ENCODE peak calls at places on chromosomes 2 and 18, in four cellular contexts. One of them, this sample, is unnamed.

GRCh38 chr2:100616841-100617390 is 54.1 kb downstream of the PDCL3 start:
- DNase-seq in PC-3: no peak
- DNase-seq in CD8-positive, alpha-beta T cell: no peak
- DNase-seq in esophagus muscularis mucosa: peak; percentile 75
- DNase-seq in this sample: no peak

GRCh38 chr2:177265386-177265690 is 811 bp upstream of the NFE2L2 start:
- DNase-seq in PC-3: peak; percentile 38
- DNase-seq in CD8-positive, alpha-beta T cell: no peak
- DNase-seq in esophagus muscularis mucosa: no peak
- DNase-seq in this sample: no peak

GRCh38 chr2:206515580-206515979 is 72.2 kb downstream of the ADAM23 start:
- DNase-seq in PC-3: no peak
- DNase-seq in CD8-positive, alpha-beta T cell: no peak
- DNase-seq in esophagus muscularis mucosa: no peak
- DNase-seq in this sample: no peak

GRCh38 chr2:207093234-207093633 is 72.5 kb downstream of the KLF7 start:
- DNase-seq in PC-3: no peak
- DNase-seq in CD8-positive, alpha-beta T cell: no peak
- DNase-seq in esophagus muscularis mucosa: no peak
- DNase-seq in this sample: no peak

GRCh38 chr2:156319811-156320490 is 12.6 kb downstream of the NR4A2 start:
- DNase-seq in PC-3: no peak
- DNase-seq in CD8-positive, alpha-beta T cell: no peak
- DNase-seq in esophagus muscularis mucosa: no peak
- DNase-seq in this sample: no peak

GRCh38 chr2:140144611-140145010 is 1364.4 kb upstream of the NXPH2 start:
- DNase-seq in PC-3: no peak
- DNase-seq in CD8-positive, alpha-beta T cell: no peak
- DNase-seq in esophagus muscularis mucosa: no peak
- DNase-seq in this sample: no peak

GRCh38 chr2:241762933-241763369 is 13.7 kb upstream of the GAL3ST2 start:
- DNase-seq in PC-3: peak; percentile 48
- DNase-seq in CD8-positive, alpha-beta T cell: peak; percentile 48
- DNase-seq in esophagus muscularis mucosa: no peak
- DNase-seq in this sample: no peak

GRCh38 chr18:60684843-60685513 is 312.4 kb upstream of the MC4R start:
- DNase-seq in PC-3: peak; percentile 42
- DNase-seq in CD8-positive, alpha-beta T cell: no peak
- DNase-seq in esophagus muscularis mucosa: no peak
- DNase-seq in this sample: no peak

GRCh38 chr2:165539985-165540384 is 70.5 kb downstream of the CSRNP3 start:
- DNase-seq in PC-3: no peak
- DNase-seq in CD8-positive, alpha-beta T cell: no peak
- DNase-seq in esophagus muscularis mucosa: no peak
- DNase-seq in this sample: no peak

GRCh38 chr18:31275722-31276463 is 42.1 kb upstream of the DSG1 start:
- DNase-seq in PC-3: peak; percentile 30
- DNase-seq in CD8-positive, alpha-beta T cell: no peak
- DNase-seq in esophagus muscularis mucosa: no peak
- DNase-seq in this sample: no peak

GRCh38 chr2:28137221-28137620 is 246.7 kb downstream of the BABAM2 start:
- DNase-seq in PC-3: peak; percentile 83
- DNase-seq in CD8-positive, alpha-beta T cell: no peak
- DNase-seq in esophagus muscularis mucosa: no peak
- DNase-seq in this sample: no peak

DNA sequence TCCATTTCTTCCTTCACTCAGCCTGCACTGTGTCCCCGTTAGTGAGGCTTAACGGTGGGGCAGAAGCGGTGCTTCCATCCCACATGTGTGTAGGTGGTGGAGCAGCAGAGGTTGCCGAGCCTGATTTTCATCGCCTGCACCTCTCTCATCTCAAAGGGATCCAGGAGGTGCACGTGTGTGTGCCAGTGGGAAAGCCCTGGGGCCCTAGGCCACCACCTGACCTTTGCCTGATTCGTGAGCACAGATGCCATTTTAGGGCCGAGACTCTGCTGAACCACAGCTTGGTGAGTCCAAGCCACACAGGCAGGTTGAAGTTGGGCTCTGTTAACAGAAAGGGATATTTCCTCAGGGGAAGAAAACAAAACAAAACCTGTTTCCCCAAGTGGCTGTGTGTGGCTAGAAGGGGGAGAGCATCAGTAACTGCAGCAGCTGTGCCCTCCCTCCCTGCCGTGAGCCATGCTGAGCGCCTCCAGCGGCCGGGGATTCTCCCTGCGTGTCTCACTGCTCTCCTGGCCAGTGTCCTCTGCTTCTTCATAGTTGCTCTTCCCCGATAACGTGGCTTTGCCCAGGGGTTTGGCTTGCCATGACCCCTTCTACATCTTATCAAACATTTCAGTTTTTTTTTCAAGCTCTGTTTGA is 81.5 kb downstream of the MAPRE2 start:
- DNase-seq in PC-3: no peak
- DNase-seq in CD8-positive, alpha-beta T cell: no peak
- DNase-seq in esophagus muscularis mucosa: no peak
- DNase-seq in this sample: no peak
- TF ChIP-seq CTCF in PC-3: no peak
- TF ChIP-seq CTCF in CD8-positive, alpha-beta T cell: peak; percentile 29
- TF ChIP-seq CTCF in esophagus muscularis mucosa: no peak
- TF ChIP-seq CTCF in this sample: no peak

DNA sequence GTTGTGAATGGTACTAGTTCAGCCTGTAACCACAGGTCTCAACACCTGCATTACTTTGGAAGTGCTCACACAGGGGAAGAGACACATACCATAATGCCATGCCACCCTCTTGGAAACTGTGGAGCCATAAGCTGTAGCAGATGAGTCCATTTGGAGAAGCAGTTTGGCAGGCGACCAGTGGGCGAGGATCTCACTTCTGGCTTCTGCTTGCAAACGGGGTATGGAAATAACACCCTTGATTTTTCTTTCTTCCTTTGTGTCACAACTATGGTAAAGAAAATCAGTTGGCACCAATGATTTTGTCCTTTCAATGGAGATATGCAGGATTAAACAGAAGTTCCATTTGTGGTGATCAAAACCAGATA is 28.6 kb downstream of the APOB start:
- DNase-seq in PC-3: no peak
- DNase-seq in CD8-positive, alpha-beta T cell: no peak
- DNase-seq in esophagus muscularis mucosa: no peak
- DNase-seq in this sample: no peak
- H3K27ac ChIP-seq in PC-3: no peak overlapping the region
- H3K27ac ChIP-seq in CD8-positive, alpha-beta T cell: no peak overlapping the region
- H3K27ac ChIP-seq in esophagus muscularis mucosa: no peak overlapping the region
- H3K27ac ChIP-seq in this sample: no peak overlapping the region

DNA sequence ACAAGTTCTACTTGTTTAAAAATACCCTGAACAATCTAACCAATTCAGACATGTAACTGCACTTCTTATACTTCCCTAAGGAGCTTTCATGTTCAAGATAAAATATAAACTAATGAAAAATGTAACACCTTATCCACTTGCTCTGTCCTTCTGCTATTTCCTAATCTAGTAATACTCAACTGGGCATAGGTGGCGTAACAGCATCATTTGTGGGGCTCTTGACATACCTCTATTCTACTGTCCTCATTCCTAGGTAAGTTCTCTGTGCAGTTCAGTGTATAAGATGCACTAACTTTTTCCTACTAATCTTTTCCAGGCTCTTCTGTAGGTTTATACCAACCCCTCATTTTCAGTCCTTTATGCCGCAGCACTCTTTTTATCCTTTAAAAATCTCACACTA is 36.7 kb downstream of the PRKD3 start:
- DNase-seq in PC-3: peak; percentile 27
- DNase-seq in CD8-positive, alpha-beta T cell: no peak
- DNase-seq in esophagus muscularis mucosa: no peak
- DNase-seq in this sample: no peak
- TF ChIP-seq CTCF in PC-3: peak; percentile 59
- TF ChIP-seq CTCF in CD8-positive, alpha-beta T cell: no peak
- TF ChIP-seq CTCF in esophagus muscularis mucosa: no peak
- TF ChIP-seq CTCF in this sample: no peak

DNA sequence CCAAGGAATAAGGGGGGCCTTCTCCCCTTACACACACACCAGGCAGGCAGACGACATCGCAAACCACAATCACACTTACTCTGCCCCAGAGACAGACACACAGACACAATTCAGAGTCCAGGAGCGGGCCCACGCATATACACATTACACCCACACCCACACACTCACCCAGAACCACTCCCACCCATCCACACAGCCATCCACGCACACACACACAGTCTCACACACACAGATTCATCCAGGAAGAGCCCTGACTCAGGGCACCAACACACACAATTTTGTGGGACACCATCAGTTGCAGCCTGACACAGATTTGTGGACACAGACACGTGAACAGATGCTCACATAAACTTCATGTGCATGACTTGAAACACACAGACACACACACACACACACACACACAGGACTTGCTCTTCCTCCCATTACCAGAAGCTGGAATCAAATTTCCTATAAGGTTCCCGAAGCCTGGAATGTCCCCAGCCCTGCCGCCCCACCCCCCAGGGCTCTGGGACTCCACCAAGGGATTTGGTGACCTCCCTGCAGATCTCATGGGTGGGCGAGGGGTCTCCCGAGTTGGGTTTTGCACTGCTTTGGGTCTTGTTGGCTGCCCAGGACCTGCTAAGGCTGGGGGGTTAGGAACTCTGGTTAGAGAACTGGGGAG is 23.5 kb downstream of the TNS1 start:
- DNase-seq in PC-3: no peak
- DNase-seq in CD8-positive, alpha-beta T cell: no peak
- DNase-seq in esophagus muscularis mucosa: no peak
- DNase-seq in this sample: no peak
- H3K27ac ChIP-seq in PC-3: no peak overlapping the region
- H3K27ac ChIP-seq in CD8-positive, alpha-beta T cell: no peak overlapping the region
- H3K27ac ChIP-seq in esophagus muscularis mucosa: peak overlapping the region; percentile 89
- H3K27ac ChIP-seq in this sample: peak overlapping the region; percentile 72

DNA sequence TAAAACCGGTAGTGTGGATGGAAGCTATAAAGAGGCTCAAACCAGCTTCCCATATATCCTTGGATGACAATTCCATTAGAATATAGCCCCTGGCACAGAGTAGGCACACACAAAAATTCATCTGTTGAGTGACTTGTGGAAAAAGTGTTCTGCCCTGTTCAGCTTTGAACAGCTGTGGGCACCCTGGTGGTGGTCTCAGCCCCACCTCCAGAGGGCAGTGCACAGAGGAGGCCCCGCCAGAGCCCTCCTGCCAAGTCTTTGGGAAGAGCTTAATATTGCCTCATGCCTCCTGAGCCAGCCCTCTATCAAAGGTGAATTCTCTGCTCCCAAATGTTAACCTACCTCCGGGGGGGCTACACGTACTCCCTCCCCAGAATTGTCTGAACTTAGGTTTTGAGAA is 30.4 kb downstream of the EPAS1 start:
- DNase-seq in PC-3: no peak
- DNase-seq in CD8-positive, alpha-beta T cell: no peak
- DNase-seq in esophagus muscularis mucosa: no peak
- DNase-seq in this sample: no peak
- TF ChIP-seq CTCF in PC-3: peak; percentile 32
- TF ChIP-seq CTCF in CD8-positive, alpha-beta T cell: no peak
- TF ChIP-seq CTCF in esophagus muscularis mucosa: no peak
- TF ChIP-seq CTCF in this sample: no peak

GRCh38 chr2:239775623-239776440 is 249.3 kb downstream of the NDUFA10 start:
- DNase-seq in PC-3: no peak
- DNase-seq in CD8-positive, alpha-beta T cell: no peak
- DNase-seq in esophagus muscularis mucosa: no peak
- DNase-seq in this sample: no peak

GRCh38 chr2:239773377-239774141 is 251.6 kb downstream of the NDUFA10 start:
- DNase-seq in PC-3: no peak
- DNase-seq in CD8-positive, alpha-beta T cell: no peak
- DNase-seq in esophagus muscularis mucosa: no peak
- DNase-seq in this sample: no peak

GRCh38 chr2:239774142-239774462 is 251.0 kb downstream of the NDUFA10 start:
- DNase-seq in PC-3: no peak
- DNase-seq in CD8-positive, alpha-beta T cell: no peak
- DNase-seq in esophagus muscularis mucosa: no peak
- DNase-seq in this sample: no peak

GRCh38 chr2:239776441-239777033 is 248.6 kb downstream of the NDUFA10 start:
- DNase-seq in PC-3: no peak
- DNase-seq in CD8-positive, alpha-beta T cell: no peak
- DNase-seq in esophagus muscularis mucosa: no peak
- DNase-seq in this sample: no peak

DNA sequence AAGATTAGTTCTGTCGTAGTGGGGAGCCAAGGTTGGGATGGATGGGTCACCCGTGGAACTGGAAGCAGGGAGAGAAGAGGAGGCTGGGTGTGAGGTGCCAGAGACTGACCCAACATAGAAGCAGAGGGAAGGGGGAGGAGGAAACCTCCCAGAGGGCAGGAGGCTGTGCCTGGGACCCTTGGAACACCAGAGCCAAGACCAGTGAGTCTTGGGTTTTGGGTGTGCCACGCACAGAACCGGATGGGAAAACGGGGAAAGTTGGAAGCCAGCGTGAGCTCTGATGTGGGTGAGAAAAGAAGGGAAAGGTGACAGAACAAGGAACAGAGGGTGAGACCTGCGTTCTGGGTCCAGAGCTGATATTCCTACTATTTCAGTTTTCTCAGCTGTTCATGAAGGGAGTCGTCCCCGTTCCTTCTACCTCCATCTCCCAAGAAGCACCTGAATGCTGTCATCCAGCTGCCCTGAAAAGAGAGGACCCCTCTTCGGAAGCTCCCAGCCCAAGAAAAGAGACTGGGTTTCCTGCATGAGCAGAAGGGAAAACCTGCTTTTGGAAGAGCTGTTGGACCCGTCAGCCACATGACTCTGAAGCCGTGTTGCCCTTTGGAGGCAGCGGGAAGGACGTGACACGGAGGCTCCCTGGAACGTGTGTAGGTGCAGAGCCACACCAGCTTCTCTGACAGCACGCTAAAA is 250.1 kb downstream of the NDUFA10 start:
- DNase-seq in PC-3: no peak
- DNase-seq in CD8-positive, alpha-beta T cell: no peak
- DNase-seq in esophagus muscularis mucosa: no peak
- DNase-seq in this sample: no peak
- H3K27ac ChIP-seq in PC-3: no peak overlapping the region
- H3K27ac ChIP-seq in CD8-positive, alpha-beta T cell: no peak overlapping the region
- H3K27ac ChIP-seq in esophagus muscularis mucosa: no peak overlapping the region
- H3K27ac ChIP-seq in this sample: no peak overlapping the region

DNA sequence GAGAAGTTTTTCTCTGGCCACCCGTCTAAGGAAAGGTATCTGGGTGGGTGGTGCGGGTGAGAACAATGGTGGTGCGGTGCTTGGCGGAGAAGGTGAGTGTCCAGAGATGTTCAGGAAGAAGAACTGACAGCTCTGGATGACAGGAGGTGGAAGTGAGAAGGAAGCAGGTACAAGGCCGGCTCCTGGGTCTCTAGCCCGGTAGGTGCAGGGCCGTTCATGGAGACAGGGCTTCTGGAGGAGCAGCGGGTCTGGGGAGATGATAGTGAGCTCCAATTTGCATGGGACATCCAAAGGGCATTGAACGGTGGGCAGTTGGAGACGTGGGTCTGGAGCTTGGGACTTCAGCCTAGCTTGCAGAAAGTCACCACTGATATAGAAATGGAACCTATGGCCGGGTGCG is 979 bp upstream of the FAHD2B start:
- DNase-seq in PC-3: no peak
- DNase-seq in CD8-positive, alpha-beta T cell: no peak
- DNase-seq in esophagus muscularis mucosa: no peak
- DNase-seq in this sample: no peak
- TF ChIP-seq CTCF in PC-3: no peak
- TF ChIP-seq CTCF in CD8-positive, alpha-beta T cell: no peak
- TF ChIP-seq CTCF in esophagus muscularis mucosa: no peak
- TF ChIP-seq CTCF in this sample: no peak